ENCODE peak calls at places on chromosomes 7 and 10, in nine cellular contexts. One of them, this sample, is unnamed.

GRCh38 chr10:90587081-90587491 is 270.8 kb downstream of the HTR7 start:
- DNase-seq in osteocyte: no peak
- DNase-seq in caudate nucleus: no peak
- DNase-seq in activated effector memory CD4-positive, alpha-beta T cell treated with Interleukin-2 at 50 U/mL for 16 hours: no peak
- DNase-seq in AG04450: peak
- DNase-seq in effector memory CD8-positive, alpha-beta T cell: no peak
- DNase-seq in NCI-H460: no peak
- DNase-seq in activated CD8-positive, alpha-beta memory T cell treated with anti-CD3 and anti-CD28 coated beads for 48 hours: no peak
- DNase-seq in IMR-90: peak
- DNase-seq in this sample: no peak

GRCh38 chr10:102435529-102436233 is 3.3 kb upstream of the CUEDC2 start:
- DNase-seq in AG04450: no peak
- DNase-seq in NCI-H460: no peak
- DNase-seq in IMR-90: no peak
- DNase-seq in caudate nucleus: no peak
- DNase-seq in osteocyte: no peak
- DNase-seq in activated CD8-positive, alpha-beta memory T cell treated with anti-CD3 and anti-CD28 coated beads for 48 hours: no peak
- DNase-seq in activated effector memory CD4-positive, alpha-beta T cell treated with Interleukin-2 at 50 U/mL for 16 hours: peak
- DNase-seq in effector memory CD8-positive, alpha-beta T cell: no peak
- DNase-seq in this sample: no peak

GRCh38 chr7:47973739-47974138 is 5.7 kb downstream of the HUS1 start:
- DNase-seq in AG04450: no peak
- DNase-seq in IMR-90: no peak
- DNase-seq in caudate nucleus: no peak
- DNase-seq in activated CD8-positive, alpha-beta memory T cell treated with anti-CD3 and anti-CD28 coated beads for 48 hours: no peak
- DNase-seq in activated effector memory CD4-positive, alpha-beta T cell treated with Interleukin-2 at 50 U/mL for 16 hours: no peak
- DNase-seq in effector memory CD8-positive, alpha-beta T cell: no peak
- DNase-seq in osteocyte: no peak
- DNase-seq in NCI-H460: no peak
- DNase-seq in this sample: no peak

GRCh38 chr7:54995631-54996340 is 23.0 kb upstream of the EGFR start:
- DNase-seq in NCI-H460: peak
- DNase-seq in activated CD8-positive, alpha-beta memory T cell treated with anti-CD3 and anti-CD28 coated beads for 48 hours: no peak
- DNase-seq in effector memory CD8-positive, alpha-beta T cell: no peak
- DNase-seq in AG04450: peak
- DNase-seq in IMR-90: peak
- DNase-seq in osteocyte: no peak
- DNase-seq in caudate nucleus: no peak
- DNase-seq in activated effector memory CD4-positive, alpha-beta T cell treated with Interleukin-2 at 50 U/mL for 16 hours: no peak
- DNase-seq in this sample: no peak

GRCh38 chr7:2129376-2130375 is 103.1 kb downstream of the MAD1L1 start:
- DNase-seq in IMR-90: no peak
- DNase-seq in NCI-H460: no peak
- DNase-seq in activated CD8-positive, alpha-beta memory T cell treated with anti-CD3 and anti-CD28 coated beads for 48 hours: no peak
- DNase-seq in caudate nucleus: no peak
- DNase-seq in osteocyte: no peak
- DNase-seq in activated effector memory CD4-positive, alpha-beta T cell treated with Interleukin-2 at 50 U/mL for 16 hours: no peak
- DNase-seq in AG04450: no peak
- DNase-seq in effector memory CD8-positive, alpha-beta T cell: no peak
- DNase-seq in this sample: no peak

GRCh38 chr10:121455377-121455776 is 142.9 kb downstream of the FGFR2 start:
- DNase-seq in IMR-90: no peak
- DNase-seq in caudate nucleus: no peak
- DNase-seq in osteocyte: no peak
- DNase-seq in activated effector memory CD4-positive, alpha-beta T cell treated with Interleukin-2 at 50 U/mL for 16 hours: no peak
- DNase-seq in effector memory CD8-positive, alpha-beta T cell: no peak
- DNase-seq in NCI-H460: no peak
- DNase-seq in activated CD8-positive, alpha-beta memory T cell treated with anti-CD3 and anti-CD28 coated beads for 48 hours: no peak
- DNase-seq in AG04450: no peak
- DNase-seq in this sample: no peak

GRCh38 chr7:30815016-30815854 is 44.0 kb downstream of the MINDY4 start:
- DNase-seq in osteocyte: peak
- DNase-seq in AG04450: no peak
- DNase-seq in IMR-90: no peak
- DNase-seq in effector memory CD8-positive, alpha-beta T cell: no peak
- DNase-seq in activated CD8-positive, alpha-beta memory T cell treated with anti-CD3 and anti-CD28 coated beads for 48 hours: no peak
- DNase-seq in caudate nucleus: no peak
- DNase-seq in activated effector memory CD4-positive, alpha-beta T cell treated with Interleukin-2 at 50 U/mL for 16 hours: no peak
- DNase-seq in NCI-H460: no peak
- DNase-seq in this sample: no peak

GRCh38 chr7:9029671-9030070 is 596.3 kb downstream of the NXPH1 start:
- DNase-seq in activated effector memory CD4-positive, alpha-beta T cell treated with Interleukin-2 at 50 U/mL for 16 hours: no peak
- DNase-seq in AG04450: no peak
- DNase-seq in NCI-H460: no peak
- DNase-seq in osteocyte: no peak
- DNase-seq in activated CD8-positive, alpha-beta memory T cell treated with anti-CD3 and anti-CD28 coated beads for 48 hours: no peak
- DNase-seq in caudate nucleus: no peak
- DNase-seq in IMR-90: no peak
- DNase-seq in effector memory CD8-positive, alpha-beta T cell: no peak
- DNase-seq in this sample: no peak

GRCh38 chr10:112794201-112794600 is 155.8 kb upstream of the TCF7L2 start:
- DNase-seq in activated effector memory CD4-positive, alpha-beta T cell treated with Interleukin-2 at 50 U/mL for 16 hours: no peak
- DNase-seq in effector memory CD8-positive, alpha-beta T cell: no peak
- DNase-seq in NCI-H460: no peak
- DNase-seq in activated CD8-positive, alpha-beta memory T cell treated with anti-CD3 and anti-CD28 coated beads for 48 hours: no peak
- DNase-seq in AG04450: no peak
- DNase-seq in IMR-90: no peak
- DNase-seq in osteocyte: no peak
- DNase-seq in caudate nucleus: no peak
- DNase-seq in this sample: no peak

GRCh38 chr10:26503911-26504310 is 65.8 kb downstream of the APBB1IP start:
- DNase-seq in NCI-H460: no peak
- DNase-seq in IMR-90: no peak
- DNase-seq in AG04450: no peak
- DNase-seq in effector memory CD8-positive, alpha-beta T cell: no peak
- DNase-seq in caudate nucleus: no peak
- DNase-seq in activated effector memory CD4-positive, alpha-beta T cell treated with Interleukin-2 at 50 U/mL for 16 hours: no peak
- DNase-seq in activated CD8-positive, alpha-beta memory T cell treated with anti-CD3 and anti-CD28 coated beads for 48 hours: no peak
- DNase-seq in osteocyte: no peak
- DNase-seq in this sample: no peak

GRCh38 chr7:157577796-157578339 is 241.1 kb downstream of the DNAJB6 start:
- DNase-seq in IMR-90: no peak
- DNase-seq in effector memory CD8-positive, alpha-beta T cell: no peak
- DNase-seq in activated effector memory CD4-positive, alpha-beta T cell treated with Interleukin-2 at 50 U/mL for 16 hours: no peak
- DNase-seq in NCI-H460: no peak
- DNase-seq in activated CD8-positive, alpha-beta memory T cell treated with anti-CD3 and anti-CD28 coated beads for 48 hours: no peak
- DNase-seq in caudate nucleus: no peak
- DNase-seq in AG04450: no peak
- DNase-seq in osteocyte: no peak
- DNase-seq in this sample: no peak

GRCh38 chr10:110516815-110517492 is 19.2 kb downstream of the DUSP5 start:
- DNase-seq in osteocyte: no peak
- DNase-seq in effector memory CD8-positive, alpha-beta T cell: no peak
- DNase-seq in activated effector memory CD4-positive, alpha-beta T cell treated with Interleukin-2 at 50 U/mL for 16 hours: no peak
- DNase-seq in IMR-90: no peak
- DNase-seq in NCI-H460: no peak
- DNase-seq in AG04450: no peak
- DNase-seq in caudate nucleus: no peak
- DNase-seq in activated CD8-positive, alpha-beta memory T cell treated with anti-CD3 and anti-CD28 coated beads for 48 hours: no peak
- DNase-seq in this sample: no peak

GRCh38 chr7:99020413-99020715 is 123.5 kb downstream of the SMURF1 start:
- DNase-seq in activated CD8-positive, alpha-beta memory T cell treated with anti-CD3 and anti-CD28 coated beads for 48 hours: no peak
- DNase-seq in effector memory CD8-positive, alpha-beta T cell: no peak
- DNase-seq in caudate nucleus: no peak
- DNase-seq in IMR-90: no peak
- DNase-seq in NCI-H460: no peak
- DNase-seq in AG04450: no peak
- DNase-seq in osteocyte: no peak
- DNase-seq in activated effector memory CD4-positive, alpha-beta T cell treated with Interleukin-2 at 50 U/mL for 16 hours: no peak
- DNase-seq in this sample: no peak

GRCh38 chr7:12067156-12067831 is 143.8 kb upstream of the TMEM106B start:
- DNase-seq in effector memory CD8-positive, alpha-beta T cell: peak
- DNase-seq in caudate nucleus: no peak
- DNase-seq in NCI-H460: peak
- DNase-seq in IMR-90: peak
- DNase-seq in activated effector memory CD4-positive, alpha-beta T cell treated with Interleukin-2 at 50 U/mL for 16 hours: peak
- DNase-seq in activated CD8-positive, alpha-beta memory T cell treated with anti-CD3 and anti-CD28 coated beads for 48 hours: peak
- DNase-seq in AG04450: peak
- DNase-seq in osteocyte: no peak
- DNase-seq in this sample: peak

GRCh38 chr10:49778197-49778596 is 16.1 kb upstream of the OGDHL start:
- DNase-seq in AG04450: no peak
- DNase-seq in NCI-H460: no peak
- DNase-seq in osteocyte: no peak
- DNase-seq in caudate nucleus: no peak
- DNase-seq in activated effector memory CD4-positive, alpha-beta T cell treated with Interleukin-2 at 50 U/mL for 16 hours: no peak
- DNase-seq in activated CD8-positive, alpha-beta memory T cell treated with anti-CD3 and anti-CD28 coated beads for 48 hours: no peak
- DNase-seq in IMR-90: no peak
- DNase-seq in effector memory CD8-positive, alpha-beta T cell: no peak
- DNase-seq in this sample: no peak

GRCh38 chr10:88687853-88688467 is 18.1 kb upstream of the LIPK start:
- DNase-seq in caudate nucleus: no peak
- DNase-seq in AG04450: no peak
- DNase-seq in IMR-90: peak
- DNase-seq in osteocyte: no peak
- DNase-seq in activated effector memory CD4-positive, alpha-beta T cell treated with Interleukin-2 at 50 U/mL for 16 hours: no peak
- DNase-seq in activated CD8-positive, alpha-beta memory T cell treated with anti-CD3 and anti-CD28 coated beads for 48 hours: no peak
- DNase-seq in NCI-H460: peak
- DNase-seq in effector memory CD8-positive, alpha-beta T cell: no peak
- DNase-seq in this sample: peak

GRCh38 chr10:86655173-86655540 is 810 bp downstream of the OPN4 start:
- DNase-seq in NCI-H460: no peak
- DNase-seq in effector memory CD8-positive, alpha-beta T cell: no peak
- DNase-seq in osteocyte: no peak
- DNase-seq in activated CD8-positive, alpha-beta memory T cell treated with anti-CD3 and anti-CD28 coated beads for 48 hours: no peak
- DNase-seq in caudate nucleus: no peak
- DNase-seq in IMR-90: no peak
- DNase-seq in activated effector memory CD4-positive, alpha-beta T cell treated with Interleukin-2 at 50 U/mL for 16 hours: no peak
- DNase-seq in AG04450: no peak
- DNase-seq in this sample: no peak

GRCh38 chr10:94300042-94300441 is 62.7 kb downstream of the NOC3L start:
- DNase-seq in effector memory CD8-positive, alpha-beta T cell: no peak
- DNase-seq in AG04450: no peak
- DNase-seq in NCI-H460: no peak
- DNase-seq in caudate nucleus: no peak
- DNase-seq in activated effector memory CD4-positive, alpha-beta T cell treated with Interleukin-2 at 50 U/mL for 16 hours: no peak
- DNase-seq in osteocyte: no peak
- DNase-seq in activated CD8-positive, alpha-beta memory T cell treated with anti-CD3 and anti-CD28 coated beads for 48 hours: no peak
- DNase-seq in IMR-90: no peak
- DNase-seq in this sample: no peak

GRCh38 chr7:2094454-2095039 is 138.2 kb downstream of the MAD1L1 start:
- DNase-seq in osteocyte: no peak
- DNase-seq in NCI-H460: no peak
- DNase-seq in IMR-90: no peak
- DNase-seq in activated CD8-positive, alpha-beta memory T cell treated with anti-CD3 and anti-CD28 coated beads for 48 hours: no peak
- DNase-seq in activated effector memory CD4-positive, alpha-beta T cell treated with Interleukin-2 at 50 U/mL for 16 hours: no peak
- DNase-seq in AG04450: no peak
- DNase-seq in effector memory CD8-positive, alpha-beta T cell: no peak
- DNase-seq in caudate nucleus: no peak
- DNase-seq in this sample: no peak

GRCh38 chr10:121490906-121491519 is 107.2 kb downstream of the FGFR2 start:
- DNase-seq in activated CD8-positive, alpha-beta memory T cell treated with anti-CD3 and anti-CD28 coated beads for 48 hours: no peak
- DNase-seq in NCI-H460: no peak
- DNase-seq in osteocyte: no peak
- DNase-seq in activated effector memory CD4-positive, alpha-beta T cell treated with Interleukin-2 at 50 U/mL for 16 hours: no peak
- DNase-seq in caudate nucleus: no peak
- DNase-seq in IMR-90: no peak
- DNase-seq in AG04450: no peak
- DNase-seq in effector memory CD8-positive, alpha-beta T cell: no peak
- DNase-seq in this sample: peak

GRCh38 chr7:38451840-38452239 is 178.4 kb upstream of the TARP start:
- DNase-seq in AG04450: no peak
- DNase-seq in IMR-90: peak
- DNase-seq in activated effector memory CD4-positive, alpha-beta T cell treated with Interleukin-2 at 50 U/mL for 16 hours: no peak
- DNase-seq in activated CD8-positive, alpha-beta memory T cell treated with anti-CD3 and anti-CD28 coated beads for 48 hours: no peak
- DNase-seq in caudate nucleus: no peak
- DNase-seq in osteocyte: no peak
- DNase-seq in effector memory CD8-positive, alpha-beta T cell: no peak
- DNase-seq in NCI-H460: peak
- DNase-seq in this sample: peak

GRCh38 chr7:121244120-121244865 is 84.5 kb upstream of the WNT16 start:
- DNase-seq in effector memory CD8-positive, alpha-beta T cell: no peak
- DNase-seq in osteocyte: no peak
- DNase-seq in NCI-H460: no peak
- DNase-seq in activated CD8-positive, alpha-beta memory T cell treated with anti-CD3 and anti-CD28 coated beads for 48 hours: no peak
- DNase-seq in AG04450: no peak
- DNase-seq in activated effector memory CD4-positive, alpha-beta T cell treated with Interleukin-2 at 50 U/mL for 16 hours: no peak
- DNase-seq in IMR-90: no peak
- DNase-seq in caudate nucleus: no peak
- DNase-seq in this sample: no peak